ENCODE peak calls at places on chromosomes 6 and 20, in eight cellular contexts. B is K562, L is HL-60, U is esophagus muscularis mucosa, N is breast epithelium, H is endothelial cell of umbilical vein, V is GM23338, C is HepG2. G is an unnamed sample.

GRCh38 chr20:51087306-51087705 is 64.4 kb upstream of the KCNG1 start:
- DNase-seq in B (no peak), L (no peak), U (no peak), N (no peak), H (no peak), V (no peak), C (no peak), G (no peak)

GRCh38 chr6:13342414-13343019 is 14.2 kb upstream of the TBC1D7 start:
- DNase-seq in B (no peak), L (no peak), U (no peak), N (no peak), H (no peak), V (no peak), C (no peak), G (no peak)

GRCh38 chr6:9523462-9523861 is 891.4 kb downstream of the TFAP2A start:
- DNase-seq in B (no peak), L (no peak), U (no peak), N (no peak), H (peak), V (no peak), C (no peak), G (no peak)

GRCh38 chr6:128519132-128519930 is 1.1 kb downstream of the PTPRK start:
- DNase-seq in B (no peak), L (no peak), U (no peak), N (peak), H (peak), V (peak), C (peak), G (no peak)

GRCh38 chr20:50146732-50147662 is 6.5 kb downstream of the PEDS1 start:
- DNase-seq in B (peak), L (peak), U (no peak), N (no peak), H (peak), V (peak), C (no peak), G (no peak)

GRCh38 chr6:43946641-43947363 is 176.8 kb downstream of the VEGFA start:
- DNase-seq in B (peak), L (no peak), U (no peak), N (no peak), H (no peak), V (no peak), C (no peak), G (no peak)

GRCh38 chr20:53149652-53150205 is 177.6 kb downstream of the TSHZ2 start:
- DNase-seq in B (no peak), L (no peak), U (no peak), N (no peak), H (no peak), V (no peak), C (no peak), G (no peak)

GRCh38 chr6:2909718-2910117 is 6.6 kb upstream of the SERPINB9 start:
- DNase-seq in B (no peak), L (no peak), U (peak), N (no peak), H (peak), V (no peak), C (no peak), G (no peak)

GRCh38 chr20:51021067-51022025 is 1.6 kb downstream of the KCNG1 start:
- DNase-seq in B (no peak), L (no peak), U (no peak), N (no peak), H (no peak), V (peak), C (no peak), G (no peak)

GRCh38 chr20:62595491-62595890 is 46.8 kb upstream of the SLCO4A1 start:
- DNase-seq in B (peak), L (no peak), U (no peak), N (peak), H (peak), V (no peak), C (no peak), G (peak)

GRCh38 chr20:21968486-21968885 is 263.0 kb downstream of the PAX1 start:
- DNase-seq in B (no peak), L (no peak), U (no peak), N (no peak), H (no peak), V (peak), C (no peak), G (no peak)

GRCh38 chr20:9741996-9742395 is 96.9 kb downstream of the PAK5 start:
- DNase-seq in B (no peak), L (no peak), U (no peak), N (no peak), H (no peak), V (no peak), C (no peak), G (no peak)

GRCh38 chr20:32964575-32964974 is 39.7 kb downstream of the SUN5 start:
- DNase-seq in B (no peak), L (no peak), U (peak), N (no peak), H (no peak), V (no peak), C (no peak), G (no peak)

GRCh38 chr6:108170607-108171290 is 4.9 kb downstream of the NR2E1 start:
- DNase-seq in B (no peak), L (no peak), U (no peak), N (no peak), H (no peak), V (peak), C (no peak), G (no peak)

GRCh38 chr6:28446818-28447511 is 3.7 kb upstream of the ZSCAN23 start:
- DNase-seq in B (no peak), L (no peak), U (no peak), N (no peak), H (peak), V (peak), C (no peak), G (no peak)

GRCh38 chr20:31856516-31856915 is 11.1 kb upstream of the FOXS1 start:
- DNase-seq in B (no peak), L (no peak), U (no peak), N (no peak), H (no peak), V (no peak), C (no peak), G (no peak)

GRCh38 chr20:57160985-57161384 is 105.5 kb downstream of the BMP7 start:
- DNase-seq in B (no peak), L (no peak), U (no peak), N (no peak), H (no peak), V (no peak), C (no peak), G (no peak)

GRCh38 chr6:125363010-125363359 is 61.2 kb upstream of the HDDC2 start:
- DNase-seq in B (no peak), L (no peak), U (no peak), N (no peak), H (peak), V (peak), C (peak), G (no peak)

GRCh38 chr6:159533568-159533967 is 159.5 kb downstream of the SOD2 start:
- DNase-seq in B (no peak), L (no peak), U (no peak), N (no peak), H (no peak), V (no peak), C (no peak), G (no peak)

GRCh38 chr6:47631248-47632196 is 66.9 kb upstream of the ADGRF4 start:
- DNase-seq in B (peak), L (peak), U (no peak), N (no peak), H (peak), V (peak), C (peak), G (peak)

GRCh38 chr6:14533446-14533845 is 415.9 kb downstream of the CD83 start:
- DNase-seq in B (no peak), L (no peak), U (no peak), N (no peak), H (no peak), V (no peak), C (no peak), G (no peak)

GRCh38 chr20:40717343-40717865 is 28.4 kb upstream of the MAFB start:
- DNase-seq in B (no peak), L (no peak), U (no peak), N (no peak), H (no peak), V (no peak), C (no peak), G (no peak)

GRCh38 chr6:132011582-132011981 is 60.4 kb upstream of the CCN2 start:
- DNase-seq in B (no peak), L (no peak), U (no peak), N (no peak), H (no peak), V (no peak), C (no peak), G (no peak)

GRCh38 chr6:109449789-109450673 is 5.5 kb downstream of the MICAL1 start:
- DNase-seq in B (no peak), L (no peak), U (no peak), N (no peak), H (no peak), V (no peak), C (no peak), G (no peak)

GRCh38 chr6:77463881-77464867 is 883 bp upstream of the HTR1B start:
- DNase-seq in B (no peak), L (peak), U (no peak), N (no peak), H (peak), V (peak), C (no peak), G (no peak)

GRCh38 chr6:124470803-124471202 is 491.4 kb upstream of the RNF217 start:
- DNase-seq in B (no peak), L (no peak), U (no peak), N (no peak), H (no peak), V (no peak), C (no peak), G (no peak)

GRCh38 chr20:63896136-63896890 is 1.4 kb downstream of the DNAJC5 start:
- DNase-seq in B (no peak), L (peak), U (no peak), N (no peak), H (peak), V (peak), C (peak), G (no peak)

GRCh38 chr6:82385961-82386360 is 22.3 kb downstream of the TPBG start:
- DNase-seq in B (no peak), L (no peak), U (no peak), N (no peak), H (no peak), V (no peak), C (no peak), G (no peak)

GRCh38 chr20:48652961-48653705 is 174.7 kb downstream of the PREX1 start:
- DNase-seq in B (no peak), L (no peak), U (no peak), N (no peak), H (no peak), V (no peak), C (no peak), G (no peak)

GRCh38 chr6:39934060-39934757 is at the start of gene MOCS1:
- DNase-seq in B (peak), L (no peak), U (peak), N (peak), H (peak), V (peak), C (peak), G (peak)

GRCh38 chr6:21996425-21997207 is 300.2 kb downstream of the PRL start:
- DNase-seq in B (no peak), L (no peak), U (no peak), N (no peak), H (peak), V (no peak), C (no peak), G (no peak)

GRCh38 chr6:169864148-169865030 is 113.0 kb downstream of the ERMARD start:
- DNase-seq in B (no peak), L (no peak), U (no peak), N (no peak), H (no peak), V (no peak), C (no peak), G (no peak)

GRCh38 chr6:23659125-23659524 is 466.9 kb upstream of the NRSN1 start:
- DNase-seq in B (no peak), L (no peak), U (no peak), N (no peak), H (no peak), V (peak), C (peak), G (no peak)

GRCh38 chr20:57124800-57125399 is 141.5 kb downstream of the BMP7 start:
- DNase-seq in B (no peak), L (no peak), U (no peak), N (no peak), H (no peak), V (no peak), C (no peak), G (no peak)

GRCh38 chr6:99711925-99712324 is 105.3 kb downstream of the PRDM13 start:
- DNase-seq in B (no peak), L (no peak), U (no peak), N (no peak), H (no peak), V (no peak), C (no peak), G (no peak)

GRCh38 chr6:15389079-15389758 is 143.3 kb downstream of the JARID2 start:
- DNase-seq in B (no peak), L (peak), U (no peak), N (no peak), H (no peak), V (no peak), C (no peak), G (no peak)

DNA sequence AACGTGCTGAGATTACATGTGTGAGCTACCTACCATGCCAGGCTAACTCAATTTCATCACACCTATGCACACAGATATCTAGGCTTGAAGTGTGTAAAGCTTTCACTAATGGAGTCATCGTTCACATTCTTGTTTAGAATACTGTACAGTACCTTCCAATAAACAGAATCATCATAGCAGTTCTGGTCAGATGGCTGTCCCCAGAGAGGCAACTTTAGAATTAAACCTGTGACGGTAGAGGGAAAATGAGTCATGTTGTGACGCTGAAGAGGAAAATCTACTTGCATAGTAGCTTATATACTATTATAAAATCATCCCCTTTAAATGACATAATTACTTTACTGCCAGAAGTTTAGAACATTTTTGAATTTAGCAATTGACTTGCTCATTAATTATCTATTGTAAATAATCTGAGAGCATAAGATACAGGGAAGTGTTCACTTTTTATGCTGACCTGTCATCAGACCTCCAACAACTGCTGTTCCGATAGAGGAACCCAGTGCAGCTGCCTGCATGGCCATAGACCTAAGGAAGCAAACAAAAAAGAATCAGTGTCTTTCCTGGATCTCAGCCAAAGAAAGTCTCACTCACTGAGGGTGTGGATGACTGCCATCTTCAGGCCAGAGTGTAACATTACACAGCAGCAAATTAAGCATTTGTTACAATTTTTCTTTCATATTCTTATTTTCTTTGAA is 29.8 kb downstream of the RHAG start:
- DNase-seq in B (peak), L (peak), U (no peak), N (no peak), H (peak), V (peak), C (peak), G (peak)
- TF ChIP-seq POLR2AphosphoS5 in B (peak), L (peak), U (no peak), N (no peak), H (no peak), V (no peak), C (no peak), G (peak)

GRCh38 chr6:90765491-90765890 is 178.6 kb upstream of the MAP3K7 start:
- DNase-seq in B (no peak), L (no peak), U (no peak), N (no peak), H (no peak), V (no peak), C (no peak), G (no peak)
- TF ChIP-seq POLR2AphosphoS5 in B (no peak), L (no peak), U (no peak), N (no peak), H (no peak), V (no peak), C (no peak), G (no peak)

GRCh38 chr6:41931792-41932191 is 9.8 kb downstream of the CCND3 start:
- DNase-seq in B (no peak), L (no peak), U (no peak), N (no peak), H (no peak), V (no peak), C (no peak), G (no peak)

GRCh38 chr6:41922154-41922553 is 855 bp downstream of the BYSL start:
- DNase-seq in B (no peak), L (no peak), U (no peak), N (no peak), H (no peak), V (peak), C (no peak), G (no peak)

GRCh38 chr6:41932378-41932777 is 9.2 kb downstream of the CCND3 start:
- DNase-seq in B (no peak), L (no peak), U (no peak), N (no peak), H (no peak), V (no peak), C (no peak), G (no peak)

GRCh38 chr6:41929918-41930317 is 8.6 kb downstream of the BYSL start:
- DNase-seq in B (no peak), L (peak), U (no peak), N (no peak), H (no peak), V (no peak), C (no peak), G (no peak)

DNA sequence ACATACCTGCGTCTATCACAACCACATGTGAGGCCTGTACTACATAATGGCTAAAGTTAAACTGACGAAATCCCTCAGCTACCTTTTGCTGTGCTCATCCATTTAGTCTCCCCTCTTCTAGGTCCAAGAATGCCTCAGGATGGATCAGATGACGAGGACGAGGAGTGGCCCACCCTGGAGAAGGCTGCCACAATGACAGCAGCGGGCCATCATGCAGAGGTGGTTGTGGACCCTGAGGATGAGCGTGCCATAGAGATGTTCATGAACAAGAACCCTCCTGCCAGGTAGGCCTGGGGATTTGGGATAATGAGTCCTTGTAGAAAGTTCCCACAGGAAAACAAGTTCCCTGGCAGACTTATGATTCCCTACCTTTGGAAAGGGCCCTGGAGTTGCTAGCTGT is 6.0 kb downstream of the BYSL start:
- DNase-seq in B (no peak), L (no peak), U (no peak), N (no peak), H (no peak), V (no peak), C (no peak), G (no peak)
- TF ChIP-seq POLR2AphosphoS5 in B (no peak), L (no peak), U (no peak), N (no peak), H (no peak), V (no peak), C (no peak), G (no peak)

DNA sequence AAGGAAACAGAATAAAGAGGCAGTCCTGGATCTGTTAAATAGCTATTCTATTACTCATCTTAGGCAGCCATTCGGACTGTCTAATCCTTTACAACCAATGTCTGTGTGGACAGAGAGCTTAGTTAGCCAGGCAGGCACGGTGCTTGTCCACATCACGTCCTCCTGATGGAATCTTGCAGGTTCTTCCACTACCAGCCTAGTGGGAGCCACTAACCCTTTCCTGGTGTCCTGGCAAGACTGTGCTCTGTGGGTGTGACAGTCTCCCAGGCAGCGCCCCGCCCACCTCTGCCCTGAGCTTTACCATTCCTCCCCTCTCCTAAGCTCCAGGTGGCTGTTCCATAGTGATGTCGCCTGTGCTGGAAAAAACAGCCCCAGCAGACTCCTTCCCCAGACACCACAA is 78.3 kb upstream of the CLDN20 start:
- DNase-seq in B (no peak), L (no peak), U (no peak), N (no peak), H (peak), V (peak), C (no peak), G (peak)
- TF ChIP-seq POLR2AphosphoS5 in B (no peak), L (no peak), U (no peak), N (no peak), H (no peak), V (no peak), C (no peak), G (no peak)

G was measured in HCT116.